ENCODE peak calls at places on chromosomes 12 and 14, in four cellular contexts. K, W, E and S are unnamed samples.

GRCh38 chr12:124304314-124304790 is 9.5 kb downstream of the RFLNA start:
- DNase-seq in K (no peak), E (no peak), W (no peak), S (no peak)

GRCh38 chr14:61099221-61099835 is 118.3 kb downstream of the SLC38A6 start:
- DNase-seq in E (no peak), W (no peak), K (no peak), S (no peak)

GRCh38 chr12:45648070-45648469 is 81.4 kb upstream of the ARID2 start:
- DNase-seq in E (no peak), K (no peak), W (no peak), S (no peak)

GRCh38 chr12:113088971-113089756 is 32.6 kb downstream of the DTX1 start:
- DNase-seq in E (no peak), K (peak), W (no peak), S (no peak)

GRCh38 chr14:99690636-99691035 is 6.5 kb downstream of the CYP46A1 start:
- DNase-seq in W (no peak), K (no peak), E (no peak), S (no peak)

GRCh38 chr12:26133508-26133907 is 8.7 kb upstream of the BHLHE41 start:
- DNase-seq in E (no peak), W (no peak), K (no peak), S (no peak)

GRCh38 chr12:103840399-103840880 is 594 bp downstream of the NT5DC3 start:
- DNase-seq in W (no peak), K (no peak), E (no peak), S (no peak)

GRCh38 chr12:39574378-39574777 is 45.2 kb downstream of the ABCD2 start:
- DNase-seq in W (no peak), E (no peak), K (no peak), S (no peak)

GRCh38 chr12:65836419-65837197 is 12.3 kb downstream of the HMGA2 start:
- DNase-seq in E (peak), W (no peak), K (no peak), S (no peak)

GRCh38 chr12:95335948-95336347 is 118.3 kb downstream of the VEZT start:
- DNase-seq in K (no peak), E (no peak), W (no peak), S (no peak)

GRCh38 chr12:11652351-11653040 is 3.0 kb downstream of the ETV6 start:
- DNase-seq in E (no peak), W (peak), K (peak), S (no peak)

GRCh38 chr12:94495458-94496137 is 35.9 kb upstream of the CEP83 start:
- DNase-seq in E (no peak), W (no peak), K (no peak), S (no peak)

GRCh38 chr12:63919758-63920157 is 75.3 kb downstream of the SRGAP1 start:
- DNase-seq in E (no peak), W (no peak), K (no peak), S (no peak)

GRCh38 chr14:75418779-75419768 is 8.7 kb upstream of the JDP2 start:
- DNase-seq in E (peak), K (peak), W (peak), S (no peak)

GRCh38 chr12:122503147-122503751 is 2.5 kb upstream of the ZCCHC8 start:
- DNase-seq in W (no peak), K (no peak), E (no peak), S (no peak)

GRCh38 chr12:124510301-124510970 is 57.0 kb downstream of the NCOR2 start:
- DNase-seq in W (no peak), E (no peak), K (no peak), S (no peak)

GRCh38 chr12:53252349-53252916 is 15.7 kb upstream of the ESPL1 start:
- DNase-seq in K (no peak), W (peak), E (no peak), S (no peak)

GRCh38 chr12:64525461-64526160 is 73.7 kb downstream of the TBK1 start:
- DNase-seq in K (no peak), W (no peak), E (no peak), S (no peak)

GRCh38 chr12:118189761-118190181 is 53.8 kb downstream of the PEBP1 start:
- DNase-seq in E (no peak), K (no peak), W (no peak), S (no peak)

GRCh38 chr12:54360717-54361456 is 3.4 kb downstream of the GPR84 start:
- DNase-seq in E (peak), W (peak), K (no peak), S (peak)

GRCh38 chr14:95875831-95876768 is 532 bp upstream of the TUNAR start:
- DNase-seq in W (no peak), E (no peak), K (no peak), S (no peak)

GRCh38 chr12:27474344-27474743 is 27.8 kb downstream of the SMCO2 start:
- DNase-seq in E (no peak), W (no peak), K (no peak), S (no peak)

GRCh38 chr12:15629108-15629507 is 160.1 kb downstream of the EPS8 start:
- DNase-seq in K (peak), E (peak), W (peak), S (peak)

GRCh38 chr12:6183689-6184441 is 16.3 kb upstream of the CD9 start:
- DNase-seq in K (no peak), E (no peak), W (peak), S (no peak)

GRCh38 chr12:52522346-52523011 is 2.3 kb upstream of the KRT5 start:
- DNase-seq in K (no peak), E (peak), W (no peak), S (no peak)

DNA sequence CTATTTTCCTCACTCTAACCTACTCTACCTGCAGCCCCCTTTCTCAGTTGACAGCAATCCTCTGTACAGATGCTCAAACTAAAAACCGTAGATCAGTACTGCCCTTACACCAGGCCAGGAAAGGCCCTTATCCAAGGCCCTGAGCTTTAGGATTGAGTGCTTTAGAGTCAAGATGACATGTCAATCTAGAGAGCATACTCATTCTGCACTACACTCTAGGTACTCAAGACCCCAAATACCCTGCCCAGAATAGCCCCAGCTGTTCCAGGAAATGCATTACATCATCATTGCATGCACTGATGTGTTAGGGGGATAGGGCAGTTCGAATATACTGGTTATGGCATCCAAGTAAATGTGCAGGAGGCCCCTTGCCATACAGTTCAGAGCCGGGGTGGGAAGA is 3.5 kb upstream of the PHLDA1 start:
- DNase-seq in K (no peak), W (no peak), E (no peak), S (no peak)
- TF ChIP-seq POLR2AphosphoS5 in K (no peak), W (no peak), E (no peak), S (peak)

GRCh38 chr12:77237896-77238295 is 172.5 kb upstream of the E2F7 start:
- DNase-seq in K (no peak), E (no peak), W (no peak), S (no peak)
- TF ChIP-seq CTCF in K (no peak), E (no peak), W (no peak), S (no peak)

GRCh38 chr12:13209279-13210021 is 12.9 kb downstream of the EMP1 start:
- DNase-seq in E (no peak), W (no peak), K (no peak), S (no peak)

GRCh38 chr12:13210543-13211190 is 14.1 kb downstream of the EMP1 start:
- DNase-seq in E (no peak), K (no peak), W (no peak), S (no peak)

GRCh38 chr12:13210022-13210539 is 13.6 kb downstream of the EMP1 start:
- DNase-seq in E (no peak), W (no peak), K (no peak), S (no peak)

GRCh38 chr12:13211859-13212664 is 15.5 kb downstream of the EMP1 start:
- DNase-seq in W (peak), K (no peak), E (peak), S (peak)

GRCh38 chr12:13211191-13211858 is 14.8 kb downstream of the EMP1 start:
- DNase-seq in E (no peak), K (no peak), W (no peak), S (no peak)
- TF ChIP-seq POLR2AphosphoS5 in E (no peak), K (no peak), W (no peak), S (no peak)

DNA sequence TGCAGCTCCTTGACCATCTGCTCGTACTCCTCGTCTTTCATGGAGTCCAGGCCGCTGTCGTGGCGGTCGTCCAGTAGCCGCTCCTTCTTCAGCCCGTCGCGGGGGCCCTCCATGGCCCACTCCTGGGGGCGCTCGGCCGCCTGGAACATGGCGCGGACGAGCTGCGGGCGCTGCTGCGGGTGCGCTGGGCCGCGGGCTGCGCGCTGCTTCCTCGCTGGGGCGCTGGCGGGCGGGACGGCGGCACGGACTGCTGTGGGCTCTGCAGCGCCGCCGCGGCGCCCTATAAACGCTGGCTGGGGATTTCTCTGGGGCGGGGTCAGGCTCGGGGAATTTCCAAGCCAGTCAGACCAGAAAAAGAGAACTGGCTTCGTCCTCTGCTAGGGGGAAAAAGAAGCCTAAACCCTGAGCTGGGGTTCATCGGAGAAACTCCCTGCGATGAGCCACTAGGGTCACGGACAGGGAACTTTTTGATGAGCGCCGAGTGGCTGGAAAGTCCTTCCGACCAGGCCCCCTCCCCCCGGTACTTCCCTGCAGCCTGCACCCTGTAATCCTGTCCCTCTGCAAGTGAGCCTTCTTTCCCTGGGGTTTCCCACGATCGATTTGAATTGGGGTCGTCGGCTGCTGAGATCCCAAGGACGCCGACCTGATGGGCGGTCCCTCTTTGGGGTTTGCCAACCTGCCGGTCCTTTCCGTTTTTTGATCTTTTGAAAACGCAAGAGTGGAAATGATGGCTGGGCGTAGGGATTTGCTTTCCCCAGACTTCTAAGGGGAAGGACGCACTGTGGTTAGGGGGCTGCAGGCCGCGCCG is at the start of gene NFKBIA:
- DNase-seq in K (peak), W (peak), E (peak), S (no peak)
- TF ChIP-seq CTCF in K (peak), W (no peak), E (peak), S (no peak)

GRCh38 chr12:4725057-4725456 is 4.9 kb downstream of the GALNT8 start:
- DNase-seq in E (no peak), W (no peak), K (no peak), S (no peak)

GRCh38 chr12:4720637-4720995 is 416 bp downstream of the GALNT8 start:
- DNase-seq in W (no peak), K (no peak), E (no peak), S (no peak)

GRCh38 chr12:4717806-4718205 is 2.4 kb upstream of the GALNT8 start:
- DNase-seq in W (no peak), K (no peak), E (no peak), S (no peak)

GRCh38 chr12:4719821-4720636 is at the start of gene GALNT8:
- DNase-seq in W (no peak), K (no peak), E (no peak), S (no peak)

GRCh38 chr12:4723226-4723625 is 3.0 kb downstream of the GALNT8 start:
- DNase-seq in E (no peak), K (no peak), W (no peak), S (no peak)
- TF ChIP-seq POLR2AphosphoS5 in E (no peak), K (no peak), W (no peak), S (no peak)

GRCh38 chr12:23947395-23947794 is 2.1 kb downstream of the SOX5 start:
- DNase-seq in W (no peak), K (no peak), E (no peak), S (no peak)
- TF ChIP-seq CTCF in W (no peak), K (no peak), E (no peak), S (no peak)

GRCh38 chr12:8609061-8609570 is 3.5 kb downstream of the AICDA start:
- DNase-seq in K (no peak), E (peak), W (no peak), S (peak)

GRCh38 chr12:8615206-8615605 is 2.5 kb upstream of the AICDA start:
- DNase-seq in K (no peak), E (no peak), W (no peak), S (no peak)

GRCh38 chr12:8612629-8613028 is at the start of gene AICDA:
- DNase-seq in E (no peak), K (no peak), W (no peak), S (no peak)
- TF ChIP-seq POLR2AphosphoS5 in E (no peak), K (peak), W (no peak), S (no peak)

GRCh38 chr14:41824441-41824840 is 217.8 kb downstream of the LRFN5 start:
- DNase-seq in K (no peak), E (no peak), W (no peak), S (no peak)
- TF ChIP-seq CTCF in K (peak), E (no peak), W (no peak), S (peak)